ENCODE peak calls at places on chromosomes 6 and 20, in four cellular contexts. H, D, I and L are unnamed samples.
A peak's percentile ranks its signal among the peaks of the same experiment; 100 is the strongest.

GRCh38 chr20:25245461-25245860 is 2.4 kb upstream of the PYGB start:
- DNase-seq in H (no peak), D (no peak), I (no peak), L (no peak)

GRCh38 chr20:36865076-36865860 is 10.7 kb upstream of the TLDC2 start:
- DNase-seq in H (no peak), D (no peak), I (no peak), L (no peak)

GRCh38 chr20:5821627-5822215 is 71.5 kb downstream of the SHLD1 start:
- DNase-seq in H (no peak), D (no peak), I (no peak), L (no peak)

GRCh38 chr6:114140416-114140815 is 169.5 kb upstream of the HDAC2 start:
- DNase-seq in H (no peak), D (no peak), I (no peak), L (no peak)

GRCh38 chr6:110337481-110337880 is 20.7 kb downstream of the METTL24 start:
- DNase-seq in H (no peak), D (no peak), I (no peak), L (no peak)

GRCh38 chr20:35895476-35895875 is 58.8 kb downstream of the SCAND1 start:
- DNase-seq in H (no peak), D (no peak), I (no peak), L (no peak)

GRCh38 chr6:16657768-16658167 is 103.5 kb downstream of the ATXN1 start:
- DNase-seq in H (no peak), D (no peak), I (no peak), L (no peak)

GRCh38 chr6:22583927-22584326 is 14.6 kb downstream of the HDGFL1 start:
- DNase-seq in H (no peak), D (no peak), I (no peak), L (no peak)

GRCh38 chr6:1485678-1486077 is 96.3 kb downstream of the FOXF2 start:
- DNase-seq in H (peak; percentile 80), D (peak; percentile 42), I (no peak), L (peak; percentile 55)

GRCh38 chr20:9506964-9507369 is 7.4 kb upstream of the LAMP5 start:
- DNase-seq in H (no peak), D (no peak), I (peak; percentile 44), L (no peak)

GRCh38 chr20:2210646-2211556 is 84.9 kb upstream of the TGM3 start:
- DNase-seq in H (peak; percentile 37), D (no peak), I (no peak), L (no peak)

GRCh38 chr6:143701343-143702234 is 23.8 kb downstream of the PHACTR2 start:
- DNase-seq in H (no peak), D (no peak), I (no peak), L (no peak)

GRCh38 chr20:2301164-2301622 is 5.4 kb downstream of the TGM3 start:
- DNase-seq in H (peak; percentile 42), D (no peak), I (no peak), L (no peak)

GRCh38 chr6:151044465-151045441 is 179.3 kb downstream of the MTHFD1L start:
- DNase-seq in H (peak; percentile 94), D (peak; percentile 57), I (peak; percentile 74), L (peak; percentile 82)

GRCh38 chr6:64860203-64860602 is 846.8 kb downstream of the EYS start:
- DNase-seq in H (no peak), D (no peak), I (no peak), L (no peak)

GRCh38 chr6:126440923-126441322 is 101.0 kb downstream of the CENPW start:
- DNase-seq in H (no peak), D (no peak), I (no peak), L (no peak)

GRCh38 chr20:5003626-5004025 is 2.3 kb upstream of the SLC23A2 start:
- DNase-seq in H (no peak), D (no peak), I (no peak), L (no peak)

GRCh38 chr6:82363368-82364086 is at the start of gene TPBG:
- DNase-seq in H (peak; percentile 72), D (peak; percentile 37), I (peak; percentile 63), L (peak; percentile 62)

GRCh38 chr6:137332637-137333228 is 113.5 kb upstream of the IFNGR1 start:
- DNase-seq in H (no peak), D (no peak), I (no peak), L (no peak)

GRCh38 chr20:21232546-21233280 is 70.4 kb upstream of the XRN2 start:
- DNase-seq in H (no peak), D (no peak), I (no peak), L (no peak)

GRCh38 chr6:108080010-108080780 is 5.7 kb upstream of the OSTM1 start:
- DNase-seq in H (peak; percentile 16), D (no peak), I (no peak), L (no peak)

GRCh38 chr6:43499028-43499815 is 10.9 kb downstream of the LRRC73 start:
- DNase-seq in H (no peak), D (no peak), I (no peak), L (no peak)

GRCh38 chr6:27791182-27791939 is 120.8 kb downstream of the OR2B2 start:
- DNase-seq in H (peak; percentile 86), D (no peak), I (peak; percentile 57), L (peak; percentile 88)

GRCh38 chr6:157323924-157324276 is 581 bp upstream of the TMEM242 start:
- DNase-seq in H (peak; percentile 71), D (peak; percentile 59), I (peak; percentile 90), L (peak; percentile 47)

GRCh38 chr6:13698715-13699114 is 12.9 kb downstream of the RANBP9 start:
- DNase-seq in H (no peak), D (no peak), I (no peak), L (no peak)

GRCh38 chr6:160122744-160123143 is 1.1 kb downstream of the SLC22A1 start:
- DNase-seq in H (no peak), D (no peak), I (no peak), L (no peak)

GRCh38 chr6:25629202-25629584 is 22.8 kb upstream of the SCGN start:
- DNase-seq in H (no peak), D (no peak), I (no peak), L (no peak)

GRCh38 chr6:56046576-56046975 is 171.2 kb upstream of the BMP5 start:
- DNase-seq in H (no peak), D (no peak), I (no peak), L (no peak)

GRCh38 chr6:121839891-121840290 is 404.4 kb downstream of the GJA1 start:
- DNase-seq in H (no peak), D (no peak), I (no peak), L (no peak)

GRCh38 chr6:152233547-152234320 is 403.4 kb downstream of the SYNE1 start:
- DNase-seq in H (no peak), D (no peak), I (no peak), L (no peak)

GRCh38 chr6:158226655-158227512 is 58.7 kb downstream of the GTF2H5 start:
- DNase-seq in H (no peak), D (no peak), I (no peak), L (no peak)

GRCh38 chr20:62835931-62836861 is 19.3 kb downstream of the COL9A3 start:
- DNase-seq in H (no peak), D (no peak), I (peak; percentile 56), L (no peak)

DNA sequence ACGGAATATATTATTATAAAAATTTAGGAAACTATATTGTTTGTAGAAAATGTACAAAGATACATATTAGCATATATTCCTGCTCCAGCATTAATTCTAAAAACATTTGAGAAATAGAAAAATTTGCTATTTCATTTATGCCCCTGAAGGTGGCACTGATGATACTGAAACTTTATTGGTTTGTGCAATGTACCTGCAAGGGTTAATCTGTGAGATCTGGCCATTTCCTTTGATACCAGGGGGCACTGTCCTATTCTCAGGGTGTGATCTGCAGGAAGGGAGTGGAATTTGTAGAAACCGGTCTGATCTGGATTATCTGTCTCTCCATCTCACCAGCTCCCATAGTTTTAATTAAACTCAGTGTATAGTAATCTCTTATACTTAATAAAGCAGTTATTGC is 625.1 kb upstream of the IMPG1 start:
- DNase-seq in H (peak; percentile 13), D (no peak), I (no peak), L (no peak)
- TF ChIP-seq CTCF in H (no peak), D (peak; percentile 19), I (no peak), L (peak; percentile 41)

DNA sequence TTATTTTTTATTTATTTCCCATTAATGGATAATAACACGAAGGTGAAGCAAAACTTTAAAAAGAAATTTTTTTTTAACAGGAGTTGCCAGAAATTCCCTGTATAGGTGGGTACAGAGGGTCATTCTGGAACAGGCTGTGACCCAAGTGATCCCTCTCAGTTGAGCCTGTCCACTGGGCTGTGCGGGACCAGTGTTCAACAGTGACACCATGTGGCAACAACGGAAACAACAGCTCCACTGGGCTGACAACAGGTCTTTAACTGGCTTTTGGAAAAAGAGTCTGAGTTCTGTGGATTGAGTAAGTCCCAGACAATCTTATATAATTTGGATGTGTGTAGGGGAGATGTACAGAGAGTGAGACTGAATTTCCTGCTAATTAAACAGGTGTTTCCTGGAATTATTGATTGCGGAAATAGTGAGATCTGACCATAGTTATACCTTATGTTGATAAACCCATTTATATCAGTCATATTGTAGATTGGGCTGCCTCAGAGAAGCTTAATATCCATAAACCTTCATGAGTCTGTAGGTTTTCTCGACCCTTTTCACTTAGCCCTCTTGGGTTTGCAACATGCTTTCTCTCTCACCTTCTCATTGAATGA is 17.6 kb downstream of the KIAA1755 start:
- DNase-seq in H (peak; percentile 71), D (no peak), I (no peak), L (no peak)
- TF ChIP-seq CTCF in H (peak; percentile 32), D (peak; percentile 41), I (no peak), L (no peak)

GRCh38 chr6:47009583-47009982 is 32.5 kb downstream of the ADGRF1 start:
- DNase-seq in H (no peak), D (no peak), I (no peak), L (no peak)
- TF ChIP-seq CTCF in H (no peak), D (no peak), I (no peak), L (peak; percentile 40)

DNA sequence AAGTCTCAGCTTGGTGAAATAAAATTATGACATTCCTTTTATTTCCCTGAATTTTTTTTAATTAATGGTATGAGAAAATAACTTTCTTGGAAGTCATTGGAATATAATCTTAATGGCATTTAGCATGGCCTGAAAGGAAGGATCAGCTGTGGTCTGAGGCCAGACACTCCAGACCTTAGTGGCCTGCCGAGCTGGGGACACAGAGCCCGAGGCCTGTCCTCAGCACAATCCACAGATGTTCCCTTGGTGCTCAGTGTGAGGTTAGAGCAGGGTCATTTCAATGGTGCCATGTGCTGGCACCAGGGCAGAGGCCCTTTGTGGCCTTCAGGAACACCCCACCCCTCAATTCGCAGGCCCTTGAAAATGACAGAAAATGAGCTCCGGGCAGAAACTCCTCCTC is 120.6 kb downstream of the ADGB start:
- DNase-seq in H (no peak), D (no peak), I (no peak), L (no peak)
- TF ChIP-seq CTCF in H (no peak), D (no peak), I (no peak), L (no peak)

DNA sequence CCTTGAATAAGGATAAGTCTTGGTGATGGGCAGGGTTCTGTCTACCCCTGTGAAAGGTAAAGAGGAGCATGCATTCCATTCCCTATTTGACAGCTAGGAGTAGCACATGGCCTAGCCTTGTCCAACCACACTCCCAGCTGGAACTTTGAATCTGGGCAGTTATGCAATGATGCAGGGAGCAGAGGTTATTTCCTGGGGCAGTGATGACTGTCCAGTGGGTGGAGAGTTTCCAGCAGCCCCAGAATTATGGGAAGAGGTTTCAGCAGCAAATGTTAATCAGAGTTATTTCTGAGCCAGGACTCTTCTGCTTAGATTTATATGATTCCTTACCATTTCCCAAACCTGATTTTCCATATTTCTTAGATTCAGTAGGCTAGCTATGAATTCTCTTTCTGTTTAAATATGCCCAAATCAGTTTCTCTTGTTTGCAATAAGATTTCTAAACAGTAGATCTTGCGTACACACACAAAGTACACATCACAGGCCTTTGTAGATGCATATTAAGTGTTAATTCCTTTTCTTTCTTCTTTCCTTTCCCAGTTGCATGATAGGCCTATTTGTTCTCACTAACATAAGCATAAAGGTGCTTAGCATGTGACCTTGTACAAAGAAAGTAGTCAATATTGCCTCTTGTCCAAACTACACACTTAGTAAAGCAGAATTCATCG is 17.3 kb upstream of the TXLNB start:
- DNase-seq in H (no peak), D (no peak), I (no peak), L (no peak)
- TF ChIP-seq CTCF in H (no peak), D (no peak), I (no peak), L (no peak)

GRCh38 chr20:46438156-46438750 is 31.8 kb upstream of the ELMO2 start:
- DNase-seq in H (peak; percentile 50), D (no peak), I (no peak), L (peak; percentile 15)
- TF ChIP-seq CTCF in H (peak; percentile 49), D (peak; percentile 48), I (no peak), L (peak; percentile 69)